ENCODE peak calls at places on chromosomes 6 and 20, in nine cellular contexts. One of them, this sample, is unnamed.

GRCh38 chr20:6173481-6173880 is 50.7 kb upstream of the FERMT1 start:
- DNase-seq in GM23338: no peak
- DNase-seq in fibroblast of lung: no peak
- DNase-seq in right atrium auricular region: no peak
- DNase-seq in K562: no peak
- DNase-seq in prostate gland: no peak
- DNase-seq in MM.1S: no peak
- DNase-seq in SJCRH30: no peak
- DNase-seq in GM23248: no peak
- DNase-seq in this sample: no peak

GRCh38 chr6:137823826-137824501 is 43.1 kb upstream of the TNFAIP3 start:
- DNase-seq in GM23338: peak; percentile 18
- DNase-seq in fibroblast of lung: peak; percentile 84
- DNase-seq in right atrium auricular region: peak; percentile 88
- DNase-seq in K562: peak; percentile 64
- DNase-seq in prostate gland: no peak
- DNase-seq in MM.1S: no peak
- DNase-seq in SJCRH30: peak; percentile 77
- DNase-seq in GM23248: peak; percentile 82
- DNase-seq in this sample: no peak

GRCh38 chr20:24911461-24911860 is 37.6 kb upstream of the CST7 start:
- DNase-seq in GM23338: peak; percentile 1
- DNase-seq in fibroblast of lung: no peak
- DNase-seq in right atrium auricular region: no peak
- DNase-seq in K562: no peak
- DNase-seq in prostate gland: peak; percentile 2
- DNase-seq in MM.1S: no peak
- DNase-seq in SJCRH30: no peak
- DNase-seq in GM23248: no peak
- DNase-seq in this sample: peak; percentile 55

GRCh38 chr20:15257071-15257470 is 919.7 kb upstream of the FLRT3 start:
- DNase-seq in GM23338: no peak
- DNase-seq in fibroblast of lung: no peak
- DNase-seq in right atrium auricular region: no peak
- DNase-seq in K562: no peak
- DNase-seq in prostate gland: no peak
- DNase-seq in MM.1S: no peak
- DNase-seq in SJCRH30: no peak
- DNase-seq in GM23248: no peak
- DNase-seq in this sample: no peak

GRCh38 chr6:170174771-170175643 is 115.9 kb downstream of the DLL1 start:
- DNase-seq in GM23338: no peak
- DNase-seq in fibroblast of lung: no peak
- DNase-seq in right atrium auricular region: no peak
- DNase-seq in K562: no peak
- DNase-seq in prostate gland: peak; percentile 5
- DNase-seq in MM.1S: no peak
- DNase-seq in SJCRH30: no peak
- DNase-seq in GM23248: no peak
- DNase-seq in this sample: peak; percentile 45

GRCh38 chr20:62208805-62209755 is 11.0 kb downstream of the HRH3 start:
- DNase-seq in GM23338: peak; percentile 76
- DNase-seq in fibroblast of lung: no peak
- DNase-seq in right atrium auricular region: no peak
- DNase-seq in K562: peak; percentile 52
- DNase-seq in prostate gland: no peak
- DNase-seq in MM.1S: no peak
- DNase-seq in SJCRH30: peak; percentile 77
- DNase-seq in GM23248: peak; percentile 33
- DNase-seq in this sample: peak; percentile 97

GRCh38 chr6:10177703-10178102 is 237.2 kb downstream of the TFAP2A start:
- DNase-seq in GM23338: no peak
- DNase-seq in fibroblast of lung: no peak
- DNase-seq in right atrium auricular region: no peak
- DNase-seq in K562: no peak
- DNase-seq in prostate gland: no peak
- DNase-seq in MM.1S: no peak
- DNase-seq in SJCRH30: no peak
- DNase-seq in GM23248: no peak
- DNase-seq in this sample: no peak

GRCh38 chr6:6751615-6752014 is 163.1 kb downstream of the LY86 start:
- DNase-seq in GM23338: no peak
- DNase-seq in fibroblast of lung: no peak
- DNase-seq in right atrium auricular region: peak; percentile 69
- DNase-seq in K562: peak; percentile 74
- DNase-seq in prostate gland: peak; percentile 43
- DNase-seq in MM.1S: no peak
- DNase-seq in SJCRH30: no peak
- DNase-seq in GM23248: peak; percentile 65
- DNase-seq in this sample: no peak

GRCh38 chr20:35739294-35740163 is 2.5 kb downstream of the RBM39 start:
- DNase-seq in GM23338: peak; percentile 28
- DNase-seq in fibroblast of lung: peak; percentile 53
- DNase-seq in right atrium auricular region: no peak
- DNase-seq in K562: peak; percentile 37
- DNase-seq in prostate gland: no peak
- DNase-seq in MM.1S: peak; percentile 26
- DNase-seq in SJCRH30: no peak
- DNase-seq in GM23248: peak; percentile 82
- DNase-seq in this sample: no peak

GRCh38 chr20:59495894-59496510 is 108.3 kb upstream of the PHACTR3 start:
- DNase-seq in GM23338: peak; percentile 84
- DNase-seq in fibroblast of lung: peak; percentile 59
- DNase-seq in right atrium auricular region: peak; percentile 60
- DNase-seq in K562: peak; percentile 78
- DNase-seq in prostate gland: peak; percentile 42
- DNase-seq in MM.1S: peak; percentile 64
- DNase-seq in SJCRH30: peak; percentile 97
- DNase-seq in GM23248: peak; percentile 76
- DNase-seq in this sample: peak; percentile 87

GRCh38 chr20:17896771-17897369 is 71.7 kb downstream of the SNX5 start:
- DNase-seq in GM23338: no peak
- DNase-seq in fibroblast of lung: no peak
- DNase-seq in right atrium auricular region: no peak
- DNase-seq in K562: peak; percentile 12
- DNase-seq in prostate gland: no peak
- DNase-seq in MM.1S: peak; percentile 13
- DNase-seq in SJCRH30: no peak
- DNase-seq in GM23248: peak; percentile 32
- DNase-seq in this sample: no peak

GRCh38 chr20:59972037-59972801 is 14.0 kb downstream of the CDH26 start:
- DNase-seq in GM23338: no peak
- DNase-seq in fibroblast of lung: peak; percentile 16
- DNase-seq in right atrium auricular region: no peak
- DNase-seq in K562: no peak
- DNase-seq in prostate gland: peak; percentile 76
- DNase-seq in MM.1S: no peak
- DNase-seq in SJCRH30: no peak
- DNase-seq in GM23248: no peak
- DNase-seq in this sample: no peak

GRCh38 chr6:13273931-13274706 is 54.2 kb downstream of the TBC1D7 start:
- DNase-seq in GM23338: no peak
- DNase-seq in fibroblast of lung: no peak
- DNase-seq in right atrium auricular region: no peak
- DNase-seq in K562: peak; percentile 94
- DNase-seq in prostate gland: no peak
- DNase-seq in MM.1S: peak; percentile 80
- DNase-seq in SJCRH30: no peak
- DNase-seq in GM23248: no peak
- DNase-seq in this sample: no peak

GRCh38 chr6:54404791-54405190 is 96.5 kb downstream of the TINAG start:
- DNase-seq in GM23338: no peak
- DNase-seq in fibroblast of lung: peak; percentile 3
- DNase-seq in right atrium auricular region: no peak
- DNase-seq in K562: no peak
- DNase-seq in prostate gland: no peak
- DNase-seq in MM.1S: no peak
- DNase-seq in SJCRH30: no peak
- DNase-seq in GM23248: peak; percentile 33
- DNase-seq in this sample: no peak

GRCh38 chr6:30041821-30042220 is 19.2 kb upstream of the POLR1H start:
- DNase-seq in GM23338: no peak
- DNase-seq in fibroblast of lung: peak; percentile 11
- DNase-seq in right atrium auricular region: no peak
- DNase-seq in K562: no peak
- DNase-seq in prostate gland: no peak
- DNase-seq in MM.1S: no peak
- DNase-seq in SJCRH30: peak; percentile 87
- DNase-seq in GM23248: no peak
- DNase-seq in this sample: no peak

GRCh38 chr20:30488941-30489601 is 768.4 kb upstream of the DEFB115 start:
- DNase-seq in GM23338: peak; percentile 54
- DNase-seq in fibroblast of lung: no peak
- DNase-seq in right atrium auricular region: no peak
- DNase-seq in K562: no peak
- DNase-seq in prostate gland: no peak
- DNase-seq in MM.1S: no peak
- DNase-seq in SJCRH30: no peak
- DNase-seq in GM23248: no peak
- DNase-seq in this sample: no peak

GRCh38 chr20:33679758-33680485 is 5.7 kb upstream of the NECAB3 start:
- DNase-seq in GM23338: no peak
- DNase-seq in fibroblast of lung: no peak
- DNase-seq in right atrium auricular region: no peak
- DNase-seq in K562: no peak
- DNase-seq in prostate gland: no peak
- DNase-seq in MM.1S: no peak
- DNase-seq in SJCRH30: no peak
- DNase-seq in GM23248: no peak
- DNase-seq in this sample: peak; percentile 40

GRCh38 chr6:491233-491632 is 99.7 kb downstream of the IRF4 start:
- DNase-seq in GM23338: no peak
- DNase-seq in fibroblast of lung: peak; percentile 11
- DNase-seq in right atrium auricular region: no peak
- DNase-seq in K562: no peak
- DNase-seq in prostate gland: no peak
- DNase-seq in MM.1S: no peak
- DNase-seq in SJCRH30: no peak
- DNase-seq in GM23248: no peak
- DNase-seq in this sample: no peak
- H3K36me3 ChIP-seq in GM23338: peaks cover 19% of the 10 kb centered on the region
- H3K36me3 ChIP-seq in fibroblast of lung: peaks cover 6% of the 10 kb centered on the region
- H3K36me3 ChIP-seq in right atrium auricular region: peaks cover 25% of the 10 kb centered on the region
- H3K36me3 ChIP-seq in K562: no peaks in the 10 kb centered on the region
- H3K36me3 ChIP-seq in prostate gland: no peaks in the 10 kb centered on the region
- H3K36me3 ChIP-seq in MM.1S: no peaks in the 10 kb centered on the region
- H3K36me3 ChIP-seq in SJCRH30: no peaks in the 10 kb centered on the region
- H3K36me3 ChIP-seq in GM23248: peaks cover 12% of the 10 kb centered on the region
- H3K36me3 ChIP-seq in this sample: peaks cover 6% of the 10 kb centered on the region

DNA sequence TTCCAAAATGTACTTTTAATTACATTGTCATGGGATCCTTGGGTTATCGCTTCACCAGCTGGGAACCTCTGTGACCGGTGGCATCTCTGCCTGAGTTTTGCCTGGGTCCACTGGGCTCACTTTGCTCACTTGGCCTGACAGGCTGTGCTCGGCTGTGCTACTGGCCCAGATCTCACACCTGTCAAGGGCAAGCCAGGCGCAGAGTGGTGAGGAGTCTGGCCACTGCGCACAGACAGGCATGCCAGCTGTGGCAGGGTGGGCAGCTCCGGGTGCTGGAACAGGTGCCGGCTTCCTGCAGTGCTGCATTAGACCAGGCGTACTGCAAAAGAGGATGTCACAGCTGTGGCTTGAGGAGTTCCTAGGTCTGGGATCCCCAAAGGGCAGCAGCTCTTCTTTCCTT is 489.8 kb downstream of the TENT5A start:
- DNase-seq in GM23338: no peak
- DNase-seq in fibroblast of lung: no peak
- DNase-seq in right atrium auricular region: no peak
- DNase-seq in K562: no peak
- DNase-seq in prostate gland: no peak
- DNase-seq in MM.1S: no peak
- DNase-seq in SJCRH30: peak; percentile 40
- DNase-seq in GM23248: no peak
- DNase-seq in this sample: no peak
- H3K4me3 ChIP-seq in GM23338: no peak overlapping the region
- H3K4me3 ChIP-seq in fibroblast of lung: no peak overlapping the region
- H3K4me3 ChIP-seq in right atrium auricular region: no peak overlapping the region
- H3K4me3 ChIP-seq in K562: no peak overlapping the region
- H3K4me3 ChIP-seq in prostate gland: no peak overlapping the region
- H3K4me3 ChIP-seq in MM.1S: no peak overlapping the region
- H3K4me3 ChIP-seq in SJCRH30: no peak overlapping the region
- H3K4me3 ChIP-seq in GM23248: no peak overlapping the region
- H3K4me3 ChIP-seq in this sample: no peak overlapping the region

DNA sequence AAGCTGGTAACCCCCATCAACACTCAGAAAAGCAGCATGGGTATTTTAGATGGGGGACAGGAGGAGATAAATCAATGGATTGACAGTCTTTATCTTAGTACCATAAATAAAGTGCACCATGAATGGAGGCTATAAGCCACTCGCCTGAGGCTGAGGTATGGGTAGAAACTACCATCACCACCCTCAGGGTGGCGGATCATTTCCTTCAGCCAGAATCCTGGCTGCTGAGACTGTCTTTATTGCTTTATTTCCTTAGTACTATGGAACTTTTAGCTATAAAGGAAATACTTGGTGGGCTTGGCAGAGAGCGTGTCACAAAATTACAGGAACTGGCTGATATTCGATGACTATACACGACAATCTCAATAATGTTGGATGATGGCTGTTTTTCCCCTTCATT is 52.2 kb downstream of the STK38 start:
- DNase-seq in GM23338: no peak
- DNase-seq in fibroblast of lung: no peak
- DNase-seq in right atrium auricular region: no peak
- DNase-seq in K562: no peak
- DNase-seq in prostate gland: no peak
- DNase-seq in MM.1S: no peak
- DNase-seq in SJCRH30: no peak
- DNase-seq in GM23248: no peak
- DNase-seq in this sample: no peak
- H3K36me3 ChIP-seq in GM23338: peaks cover 20% of the 10 kb centered on the region
- H3K36me3 ChIP-seq in fibroblast of lung: peaks cover 7% of the 10 kb centered on the region
- H3K36me3 ChIP-seq in right atrium auricular region: peaks cover 55% of the 10 kb centered on the region
- H3K36me3 ChIP-seq in K562: peaks cover 64% of the 10 kb centered on the region
- H3K36me3 ChIP-seq in prostate gland: no peaks in the 10 kb centered on the region
- H3K36me3 ChIP-seq in MM.1S: no peaks in the 10 kb centered on the region
- H3K36me3 ChIP-seq in SJCRH30: peaks cover 23% of the 10 kb centered on the region
- H3K36me3 ChIP-seq in GM23248: peaks cover 29% of the 10 kb centered on the region
- H3K36me3 ChIP-seq in this sample: peaks cover 4% of the 10 kb centered on the region

DNA sequence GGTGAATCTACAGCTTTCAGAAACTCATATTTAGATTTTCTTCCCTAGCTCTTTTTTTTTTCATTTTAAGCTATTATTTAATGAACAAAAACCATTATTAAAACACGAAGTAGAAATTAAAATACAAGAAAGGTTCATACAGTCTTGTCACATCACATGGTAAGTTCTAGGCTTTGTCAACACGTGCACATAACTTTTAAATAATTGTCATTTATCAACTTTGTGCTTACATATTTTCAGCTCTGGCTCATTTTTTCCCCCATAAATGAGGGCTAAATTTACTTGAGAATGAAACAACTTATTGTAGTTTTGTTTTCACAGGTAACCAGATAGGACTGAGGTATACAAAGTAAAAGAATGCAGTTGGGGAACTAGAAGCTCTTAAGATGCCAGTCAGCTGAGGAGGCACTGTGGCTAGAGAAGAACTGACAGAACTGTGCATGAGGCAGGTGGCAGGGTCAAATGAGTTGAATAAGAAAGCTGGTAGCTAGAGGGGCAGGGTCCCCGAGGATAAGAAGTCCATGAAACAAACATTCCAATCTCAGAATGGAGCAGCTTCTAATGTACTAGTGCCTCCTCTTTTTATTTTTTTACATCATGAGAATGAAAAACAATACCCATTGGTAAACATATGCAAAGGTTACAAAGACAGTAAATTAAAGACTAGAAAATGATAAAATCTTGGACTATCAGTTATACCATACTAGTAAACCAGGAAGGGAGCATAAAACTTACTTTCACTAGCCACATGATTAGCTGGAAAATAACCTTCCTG is 141.5 kb downstream of the MYB start:
- DNase-seq in GM23338: no peak
- DNase-seq in fibroblast of lung: no peak
- DNase-seq in right atrium auricular region: no peak
- DNase-seq in K562: peak; percentile 58
- DNase-seq in prostate gland: no peak
- DNase-seq in MM.1S: peak; percentile 64
- DNase-seq in SJCRH30: no peak
- DNase-seq in GM23248: no peak
- DNase-seq in this sample: no peak
- H3K4me3 ChIP-seq in GM23338: no peak overlapping the region
- H3K4me3 ChIP-seq in fibroblast of lung: no peak overlapping the region
- H3K4me3 ChIP-seq in right atrium auricular region: no peak overlapping the region
- H3K4me3 ChIP-seq in K562: no peak overlapping the region
- H3K4me3 ChIP-seq in prostate gland: no peak overlapping the region
- H3K4me3 ChIP-seq in MM.1S: peak overlapping the region; percentile 10
- H3K4me3 ChIP-seq in SJCRH30: no peak overlapping the region
- H3K4me3 ChIP-seq in GM23248: no peak overlapping the region
- H3K4me3 ChIP-seq in this sample: no peak overlapping the region

This sample was measured in H7.